ENCODE peak calls at places on chromosomes 1 and 21, in eight cellular contexts. One of them, this sample, is unnamed.

GRCh38 chr21:38790961-38791360 is 14.8 kb upstream of the ETS2 start:
- DNase-seq in LoVo: no peak
- DNase-seq in stimulated activated CD4-positive, alpha-beta T cell treated with anti-CD3 and anti-CD28 coated beads, Interleukin-1b, Interleukin-23, amount 100 ng/mL, for 1 hour: no peak
- DNase-seq in EH: peak
- DNase-seq in hepatocyte: no peak
- DNase-seq in brain microvascular endothelial cell: no peak
- DNase-seq in NCI-H1930: no peak
- DNase-seq in H7: no peak
- DNase-seq in this sample: no peak

GRCh38 chr21:17514124-17514481 is 1.3 kb downstream of the CXADR start:
- DNase-seq in LoVo: peak
- DNase-seq in stimulated activated CD4-positive, alpha-beta T cell treated with anti-CD3 and anti-CD28 coated beads, Interleukin-1b, Interleukin-23, amount 100 ng/mL, for 1 hour: no peak
- DNase-seq in EH: no peak
- DNase-seq in hepatocyte: peak
- DNase-seq in brain microvascular endothelial cell: peak
- DNase-seq in NCI-H1930: no peak
- DNase-seq in H7: peak
- DNase-seq in this sample: no peak

GRCh38 chr1:150764617-150765090 is 924 bp downstream of the CTSS start:
- DNase-seq in LoVo: peak
- DNase-seq in stimulated activated CD4-positive, alpha-beta T cell treated with anti-CD3 and anti-CD28 coated beads, Interleukin-1b, Interleukin-23, amount 100 ng/mL, for 1 hour: no peak
- DNase-seq in EH: peak
- DNase-seq in hepatocyte: peak
- DNase-seq in brain microvascular endothelial cell: peak
- DNase-seq in NCI-H1930: no peak
- DNase-seq in H7: no peak
- DNase-seq in this sample: no peak

GRCh38 chr1:43442756-43443155 is 11.0 kb downstream of the HYI start:
- DNase-seq in LoVo: no peak
- DNase-seq in stimulated activated CD4-positive, alpha-beta T cell treated with anti-CD3 and anti-CD28 coated beads, Interleukin-1b, Interleukin-23, amount 100 ng/mL, for 1 hour: no peak
- DNase-seq in EH: no peak
- DNase-seq in hepatocyte: no peak
- DNase-seq in brain microvascular endothelial cell: no peak
- DNase-seq in NCI-H1930: no peak
- DNase-seq in H7: peak
- DNase-seq in this sample: no peak

GRCh38 chr1:93964777-93965200 is 55.6 kb upstream of the GCLM start:
- DNase-seq in LoVo: peak
- DNase-seq in stimulated activated CD4-positive, alpha-beta T cell treated with anti-CD3 and anti-CD28 coated beads, Interleukin-1b, Interleukin-23, amount 100 ng/mL, for 1 hour: no peak
- DNase-seq in EH: peak
- DNase-seq in hepatocyte: peak
- DNase-seq in brain microvascular endothelial cell: peak
- DNase-seq in NCI-H1930: no peak
- DNase-seq in H7: no peak
- DNase-seq in this sample: no peak

GRCh38 chr1:197680311-197680710 is 95.0 kb downstream of the DENND1B start:
- DNase-seq in LoVo: no peak
- DNase-seq in stimulated activated CD4-positive, alpha-beta T cell treated with anti-CD3 and anti-CD28 coated beads, Interleukin-1b, Interleukin-23, amount 100 ng/mL, for 1 hour: no peak
- DNase-seq in EH: peak
- DNase-seq in hepatocyte: no peak
- DNase-seq in brain microvascular endothelial cell: no peak
- DNase-seq in NCI-H1930: no peak
- DNase-seq in H7: no peak
- DNase-seq in this sample: no peak

GRCh38 chr1:27566462-27567182 is 37.3 kb downstream of the AHDC1 start:
- DNase-seq in LoVo: no peak
- DNase-seq in stimulated activated CD4-positive, alpha-beta T cell treated with anti-CD3 and anti-CD28 coated beads, Interleukin-1b, Interleukin-23, amount 100 ng/mL, for 1 hour: no peak
- DNase-seq in EH: peak
- DNase-seq in hepatocyte: peak
- DNase-seq in brain microvascular endothelial cell: no peak
- DNase-seq in NCI-H1930: no peak
- DNase-seq in H7: peak
- DNase-seq in this sample: no peak

GRCh38 chr1:15760520-15761211 is 2.1 kb downstream of the FBLIM1 start:
- DNase-seq in LoVo: no peak
- DNase-seq in stimulated activated CD4-positive, alpha-beta T cell treated with anti-CD3 and anti-CD28 coated beads, Interleukin-1b, Interleukin-23, amount 100 ng/mL, for 1 hour: no peak
- DNase-seq in EH: peak
- DNase-seq in hepatocyte: peak
- DNase-seq in brain microvascular endothelial cell: peak
- DNase-seq in NCI-H1930: no peak
- DNase-seq in H7: peak
- DNase-seq in this sample: peak

GRCh38 chr1:67242016-67242415 is 65.7 kb upstream of the IL12RB2 start:
- DNase-seq in LoVo: no peak
- DNase-seq in stimulated activated CD4-positive, alpha-beta T cell treated with anti-CD3 and anti-CD28 coated beads, Interleukin-1b, Interleukin-23, amount 100 ng/mL, for 1 hour: no peak
- DNase-seq in EH: no peak
- DNase-seq in hepatocyte: no peak
- DNase-seq in brain microvascular endothelial cell: no peak
- DNase-seq in NCI-H1930: no peak
- DNase-seq in H7: no peak
- DNase-seq in this sample: no peak

GRCh38 chr1:39258146-39258924 is 53.8 kb downstream of the MACF1 start:
- DNase-seq in LoVo: peak
- DNase-seq in stimulated activated CD4-positive, alpha-beta T cell treated with anti-CD3 and anti-CD28 coated beads, Interleukin-1b, Interleukin-23, amount 100 ng/mL, for 1 hour: peak
- DNase-seq in EH: peak
- DNase-seq in hepatocyte: peak
- DNase-seq in brain microvascular endothelial cell: peak
- DNase-seq in NCI-H1930: peak
- DNase-seq in H7: peak
- DNase-seq in this sample: peak

GRCh38 chr1:94901841-94902240 is 25.1 kb downstream of the CNN3 start:
- DNase-seq in LoVo: no peak
- DNase-seq in stimulated activated CD4-positive, alpha-beta T cell treated with anti-CD3 and anti-CD28 coated beads, Interleukin-1b, Interleukin-23, amount 100 ng/mL, for 1 hour: no peak
- DNase-seq in EH: no peak
- DNase-seq in hepatocyte: no peak
- DNase-seq in brain microvascular endothelial cell: no peak
- DNase-seq in NCI-H1930: no peak
- DNase-seq in H7: no peak
- DNase-seq in this sample: no peak

GRCh38 chr1:7566417-7567375 is 204.4 kb upstream of the VAMP3 start:
- DNase-seq in LoVo: no peak
- DNase-seq in stimulated activated CD4-positive, alpha-beta T cell treated with anti-CD3 and anti-CD28 coated beads, Interleukin-1b, Interleukin-23, amount 100 ng/mL, for 1 hour: no peak
- DNase-seq in EH: no peak
- DNase-seq in hepatocyte: no peak
- DNase-seq in brain microvascular endothelial cell: no peak
- DNase-seq in NCI-H1930: no peak
- DNase-seq in H7: no peak
- DNase-seq in this sample: no peak

GRCh38 chr1:116286541-116286971 is 86.5 kb upstream of the ATP1A1 start:
- DNase-seq in LoVo: no peak
- DNase-seq in stimulated activated CD4-positive, alpha-beta T cell treated with anti-CD3 and anti-CD28 coated beads, Interleukin-1b, Interleukin-23, amount 100 ng/mL, for 1 hour: no peak
- DNase-seq in EH: peak
- DNase-seq in hepatocyte: no peak
- DNase-seq in brain microvascular endothelial cell: peak
- DNase-seq in NCI-H1930: no peak
- DNase-seq in H7: no peak
- DNase-seq in this sample: no peak

GRCh38 chr1:232950919-232951579 is 638 bp downstream of the NTPCR start:
- DNase-seq in LoVo: peak
- DNase-seq in stimulated activated CD4-positive, alpha-beta T cell treated with anti-CD3 and anti-CD28 coated beads, Interleukin-1b, Interleukin-23, amount 100 ng/mL, for 1 hour: no peak
- DNase-seq in EH: peak
- DNase-seq in hepatocyte: peak
- DNase-seq in brain microvascular endothelial cell: peak
- DNase-seq in NCI-H1930: peak
- DNase-seq in H7: peak
- DNase-seq in this sample: peak

GRCh38 chr21:44494418-44494817 is 39.1 kb downstream of the LRRC3 start:
- DNase-seq in LoVo: no peak
- DNase-seq in stimulated activated CD4-positive, alpha-beta T cell treated with anti-CD3 and anti-CD28 coated beads, Interleukin-1b, Interleukin-23, amount 100 ng/mL, for 1 hour: no peak
- DNase-seq in EH: no peak
- DNase-seq in hepatocyte: no peak
- DNase-seq in brain microvascular endothelial cell: no peak
- DNase-seq in NCI-H1930: no peak
- DNase-seq in H7: no peak
- DNase-seq in this sample: no peak

GRCh38 chr1:221868894-221869293 is 127.0 kb upstream of the DUSP10 start:
- DNase-seq in LoVo: no peak
- DNase-seq in stimulated activated CD4-positive, alpha-beta T cell treated with anti-CD3 and anti-CD28 coated beads, Interleukin-1b, Interleukin-23, amount 100 ng/mL, for 1 hour: no peak
- DNase-seq in EH: peak
- DNase-seq in hepatocyte: no peak
- DNase-seq in brain microvascular endothelial cell: peak
- DNase-seq in NCI-H1930: no peak
- DNase-seq in H7: no peak
- DNase-seq in this sample: peak

GRCh38 chr1:153615406-153615805 is 719 bp downstream of the S100A14 start:
- DNase-seq in LoVo: no peak
- DNase-seq in stimulated activated CD4-positive, alpha-beta T cell treated with anti-CD3 and anti-CD28 coated beads, Interleukin-1b, Interleukin-23, amount 100 ng/mL, for 1 hour: no peak
- DNase-seq in EH: no peak
- DNase-seq in hepatocyte: no peak
- DNase-seq in brain microvascular endothelial cell: no peak
- DNase-seq in NCI-H1930: no peak
- DNase-seq in H7: no peak
- DNase-seq in this sample: no peak

GRCh38 chr1:217525773-217526490 is 105.0 kb downstream of the GPATCH2 start:
- DNase-seq in LoVo: no peak
- DNase-seq in stimulated activated CD4-positive, alpha-beta T cell treated with anti-CD3 and anti-CD28 coated beads, Interleukin-1b, Interleukin-23, amount 100 ng/mL, for 1 hour: no peak
- DNase-seq in EH: peak
- DNase-seq in hepatocyte: no peak
- DNase-seq in brain microvascular endothelial cell: no peak
- DNase-seq in NCI-H1930: no peak
- DNase-seq in H7: no peak
- DNase-seq in this sample: no peak

This sample was measured in H54.